ENCODE peak calls at places on chromosomes 4 and X, in four cellular contexts. G, X, W and T are unnamed samples.

GRCh38 chr4:133584714-133585113 is 435.6 kb downstream of the PCDH10 start:
- DNase-seq in G (peak), X (no peak), W (no peak), T (peak)

GRCh38 chrX:16487620-16488380 is 162.2 kb upstream of the S100G start:
- DNase-seq in G (no peak), X (no peak), W (no peak), T (no peak)

GRCh38 chr4:72679666-72680065 is 110.6 kb upstream of the ADAMTS3 start:
- DNase-seq in G (no peak), X (no peak), W (no peak), T (peak)

GRCh38 chrX:116317409-116317808 is 119.0 kb upstream of the SLC6A14 start:
- DNase-seq in G (peak), X (peak), W (no peak), T (peak)

GRCh38 chr4:4854649-4855292 is 4.7 kb upstream of the MSX1 start:
- DNase-seq in G (peak), X (no peak), W (no peak), T (peak)

GRCh38 chr4:161554372-161554990 is 609.3 kb downstream of the FSTL5 start:
- DNase-seq in G (no peak), X (no peak), W (no peak), T (no peak)

GRCh38 chr4:92618968-92619367 is 315.2 kb downstream of the GRID2 start:
- DNase-seq in G (no peak), X (no peak), W (no peak), T (no peak)

GRCh38 chr4:1207603-1208265 is 35.4 kb upstream of the SPON2 start:
- DNase-seq in G (no peak), X (peak), W (no peak), T (peak)

GRCh38 chr4:115657991-115658390 is 544.6 kb upstream of the NDST4 start:
- DNase-seq in G (peak), X (no peak), W (no peak), T (peak)

GRCh38 chrX:54798137-54798536 is at the start of gene ITIH6:
- DNase-seq in G (no peak), X (no peak), W (no peak), T (no peak)

GRCh38 chrX:106168107-106168506 is at the start of gene PWWP3B:
- DNase-seq in G (peak), X (no peak), W (no peak), T (peak)

GRCh38 chr4:120202222-120202621 is 135.6 kb upstream of the MAD2L1 start:
- DNase-seq in G (peak), X (no peak), W (no peak), T (no peak)

GRCh38 chr4:121479801-121480200 is 99.0 kb upstream of the QRFPR start:
- DNase-seq in G (no peak), X (no peak), W (no peak), T (no peak)

GRCh38 chr4:108965031-108965430 is 202.2 kb upstream of the ETNPPL start:
- DNase-seq in G (no peak), X (no peak), W (no peak), T (no peak)

GRCh38 chr4:3705236-3705987 is 60.8 kb upstream of the ADRA2C start:
- DNase-seq in G (no peak), X (no peak), W (no peak), T (no peak)

GRCh38 chr4:179797718-179798117 is 2355.5 kb upstream of the AGA start:
- DNase-seq in G (no peak), X (no peak), W (no peak), T (no peak)

GRCh38 chrX:33252306-33252825 is 41.0 kb upstream of the DMD start:
- DNase-seq in G (no peak), X (no peak), W (no peak), T (peak)

GRCh38 chr4:70138751-70139150 is 15.3 kb upstream of the PRR27 start:
- DNase-seq in G (no peak), X (no peak), W (no peak), T (no peak)

GRCh38 chr4:7539659-7540058 is 104.9 kb upstream of the PSAPL1 start:
- DNase-seq in G (peak), X (no peak), W (peak), T (peak)

GRCh38 chr4:7420661-7421040 is 14.1 kb downstream of the PSAPL1 start:
- DNase-seq in G (no peak), X (peak), W (no peak), T (peak)

GRCh38 chrX:100615015-100615414 is 21.6 kb downstream of the TSPAN6 start:
- DNase-seq in G (peak), X (no peak), W (no peak), T (peak)

GRCh38 chrX:27660878-27661277 is 70.7 kb downstream of the DCAF8L2 start:
- DNase-seq in G (peak), X (no peak), W (no peak), T (no peak)

GRCh38 chr4:163895369-163896005 is 401.0 kb downstream of the TMA16 start:
- DNase-seq in G (no peak), X (no peak), W (no peak), T (no peak)

GRCh38 chr4:172628263-172628662 is 540.3 kb upstream of the GALNT7 start:
- DNase-seq in G (no peak), X (no peak), W (no peak), T (no peak)

GRCh38 chr4:168914095-168914494 is 96.0 kb downstream of the CBR4 start:
- DNase-seq in G (no peak), X (no peak), W (no peak), T (no peak)

GRCh38 chr4:161525121-161525520 is 638.7 kb downstream of the FSTL5 start:
- DNase-seq in G (no peak), X (no peak), W (no peak), T (no peak)

GRCh38 chr4:156252300-156253016 is 298.8 kb upstream of the CTSO start:
- DNase-seq in G (no peak), X (no peak), W (no peak), T (no peak)

GRCh38 chr4:176376032-176376614 is 56.4 kb downstream of the SPCS3 start:
- DNase-seq in G (no peak), X (no peak), W (no peak), T (no peak)

GRCh38 chr4:133624744-133625143 is 475.6 kb downstream of the PCDH10 start:
- DNase-seq in G (peak), X (no peak), W (no peak), T (peak)

GRCh38 chr4:122639181-122639580 is 18.3 kb upstream of the IL21 start:
- DNase-seq in G (no peak), X (no peak), W (no peak), T (no peak)

GRCh38 chr4:118797558-118798142 is 38.3 kb downstream of the SEC24D start:
- DNase-seq in G (no peak), X (no peak), W (no peak), T (no peak)

GRCh38 chrX:78496483-78496882 is 162.6 kb downstream of the RTL3 start:
- DNase-seq in G (no peak), X (no peak), W (no peak), T (no peak)

GRCh38 chrX:151815461-151815860 is 80.9 kb downstream of the CNGA2 start:
- DNase-seq in G (no peak), X (no peak), W (no peak), T (no peak)

GRCh38 chr4:148286043-148286442 is 156.2 kb downstream of the NR3C2 start:
- DNase-seq in G (no peak), X (no peak), W (no peak), T (no peak)

GRCh38 chrX:16618422-16618821 is 31.5 kb upstream of the S100G start:
- DNase-seq in G (no peak), X (no peak), W (no peak), T (no peak)

GRCh38 chr4:153634737-153635353 is 49.2 kb upstream of the TLR2 start:
- DNase-seq in G (no peak), X (no peak), W (no peak), T (no peak)

GRCh38 chr4:27692098-27692679 is 831.5 kb downstream of the STIM2 start:
- DNase-seq in G (peak), X (no peak), W (no peak), T (peak)